ENCODE peak calls at places on chromosomes 2 and 18, in nine cellular contexts. One of them, this sample, is unnamed.

GRCh38 chr2:64145119-64145518 is 899 bp upstream of the PELI1 start:
- DNase-seq in A172: no peak
- DNase-seq in NCI-H1092 treated with DMSO at 0.1 percent for 48 hours: no peak
- DNase-seq in CD4-positive, alpha-beta memory T cell: no peak
- DNase-seq in type B pancreatic cell: no peak
- DNase-seq in HTR-8/SVneo: no peak
- DNase-seq in ACHN: no peak
- DNase-seq in Right ventricle myocardium superior: no peak
- DNase-seq in SK-N-SH: no peak
- DNase-seq in this sample: no peak

GRCh38 chr2:233044974-233045535 is 12.6 kb downstream of the NEU2 start:
- DNase-seq in A172: no peak
- DNase-seq in NCI-H1092 treated with DMSO at 0.1 percent for 48 hours: no peak
- DNase-seq in CD4-positive, alpha-beta memory T cell: no peak
- DNase-seq in type B pancreatic cell: no peak
- DNase-seq in HTR-8/SVneo: no peak
- DNase-seq in ACHN: no peak
- DNase-seq in Right ventricle myocardium superior: no peak
- DNase-seq in SK-N-SH: no peak
- DNase-seq in this sample: no peak

GRCh38 chr2:8314063-8314462 is 367.8 kb upstream of the ID2 start:
- DNase-seq in A172: no peak
- DNase-seq in NCI-H1092 treated with DMSO at 0.1 percent for 48 hours: no peak
- DNase-seq in CD4-positive, alpha-beta memory T cell: no peak
- DNase-seq in type B pancreatic cell: no peak
- DNase-seq in HTR-8/SVneo: no peak
- DNase-seq in ACHN: no peak
- DNase-seq in Right ventricle myocardium superior: no peak
- DNase-seq in SK-N-SH: no peak
- DNase-seq in this sample: peak

GRCh38 chr2:18742382-18742781 is 153.0 kb upstream of the NT5C1B start:
- DNase-seq in A172: no peak
- DNase-seq in NCI-H1092 treated with DMSO at 0.1 percent for 48 hours: no peak
- DNase-seq in CD4-positive, alpha-beta memory T cell: no peak
- DNase-seq in type B pancreatic cell: no peak
- DNase-seq in HTR-8/SVneo: no peak
- DNase-seq in ACHN: no peak
- DNase-seq in Right ventricle myocardium superior: peak
- DNase-seq in SK-N-SH: peak
- DNase-seq in this sample: no peak

GRCh38 chr2:129253461-129253812 is 726.0 kb upstream of the RAB6C start:
- DNase-seq in A172: no peak
- DNase-seq in NCI-H1092 treated with DMSO at 0.1 percent for 48 hours: peak
- DNase-seq in CD4-positive, alpha-beta memory T cell: no peak
- DNase-seq in type B pancreatic cell: no peak
- DNase-seq in HTR-8/SVneo: no peak
- DNase-seq in ACHN: no peak
- DNase-seq in Right ventricle myocardium superior: no peak
- DNase-seq in SK-N-SH: peak
- DNase-seq in this sample: no peak

GRCh38 chr18:37565985-37566478 is 434 bp upstream of the CELF4 start:
- DNase-seq in A172: peak
- DNase-seq in NCI-H1092 treated with DMSO at 0.1 percent for 48 hours: peak
- DNase-seq in CD4-positive, alpha-beta memory T cell: no peak
- DNase-seq in type B pancreatic cell: peak
- DNase-seq in HTR-8/SVneo: no peak
- DNase-seq in ACHN: peak
- DNase-seq in Right ventricle myocardium superior: peak
- DNase-seq in SK-N-SH: peak
- DNase-seq in this sample: no peak

GRCh38 chr2:143936758-143937562 is 583.0 kb downstream of the ZEB2 start:
- DNase-seq in A172: no peak
- DNase-seq in NCI-H1092 treated with DMSO at 0.1 percent for 48 hours: peak
- DNase-seq in CD4-positive, alpha-beta memory T cell: no peak
- DNase-seq in type B pancreatic cell: peak
- DNase-seq in HTR-8/SVneo: peak
- DNase-seq in ACHN: peak
- DNase-seq in Right ventricle myocardium superior: peak
- DNase-seq in SK-N-SH: peak
- DNase-seq in this sample: peak

GRCh38 chr18:8766576-8767253 is 61.4 kb downstream of the MTCL1 start:
- DNase-seq in A172: no peak
- DNase-seq in NCI-H1092 treated with DMSO at 0.1 percent for 48 hours: no peak
- DNase-seq in CD4-positive, alpha-beta memory T cell: no peak
- DNase-seq in type B pancreatic cell: no peak
- DNase-seq in HTR-8/SVneo: no peak
- DNase-seq in ACHN: no peak
- DNase-seq in Right ventricle myocardium superior: no peak
- DNase-seq in SK-N-SH: peak
- DNase-seq in this sample: no peak

GRCh38 chr2:146912536-146912935 is 932.3 kb upstream of the ACVR2A start:
- DNase-seq in A172: no peak
- DNase-seq in NCI-H1092 treated with DMSO at 0.1 percent for 48 hours: no peak
- DNase-seq in CD4-positive, alpha-beta memory T cell: no peak
- DNase-seq in type B pancreatic cell: no peak
- DNase-seq in HTR-8/SVneo: no peak
- DNase-seq in ACHN: no peak
- DNase-seq in Right ventricle myocardium superior: no peak
- DNase-seq in SK-N-SH: no peak
- DNase-seq in this sample: no peak